ENCODE peak calls at places on chromosomes 16 and 17, in nine cellular contexts. One of them, this sample, is unnamed. For H3K4me1, the result is how much of the 10 kb centered on the place peaks cover.

GRCh38 chr17:2030779-2031163 is 818 bp downstream of the DPH1 start:
- DNase-seq in sigmoid colon: no peak
- DNase-seq in stomach: no peak
- DNase-seq in transverse colon: peak
- DNase-seq in tibial nerve: no peak
- DNase-seq in A549: peak
- DNase-seq in H1: no peak
- DNase-seq in ovary: no peak
- DNase-seq in suprapubic skin: no peak
- DNase-seq in this sample: no peak

GRCh38 chr16:17416461-17417221 is 54.1 kb downstream of the XYLT1 start:
- DNase-seq in stomach: no peak
- DNase-seq in A549: no peak
- DNase-seq in tibial nerve: no peak
- DNase-seq in H1: no peak
- DNase-seq in suprapubic skin: no peak
- DNase-seq in sigmoid colon: no peak
- DNase-seq in transverse colon: peak
- DNase-seq in ovary: no peak
- DNase-seq in this sample: no peak

GRCh38 chr16:85460983-85461813 is 151.9 kb upstream of the GSE1 start:
- DNase-seq in stomach: no peak
- DNase-seq in H1: no peak
- DNase-seq in sigmoid colon: no peak
- DNase-seq in suprapubic skin: no peak
- DNase-seq in transverse colon: no peak
- DNase-seq in ovary: peak
- DNase-seq in tibial nerve: no peak
- DNase-seq in A549: peak
- DNase-seq in this sample: no peak

GRCh38 chr17:61002316-61002736 is 324.7 kb downstream of the BCAS3 start:
- DNase-seq in tibial nerve: no peak
- DNase-seq in transverse colon: no peak
- DNase-seq in suprapubic skin: no peak
- DNase-seq in A549: peak
- DNase-seq in sigmoid colon: no peak
- DNase-seq in ovary: no peak
- DNase-seq in H1: no peak
- DNase-seq in stomach: no peak
- DNase-seq in this sample: no peak

GRCh38 chr16:48335961-48336360 is 49.3 kb downstream of the SIAH1 start:
- DNase-seq in tibial nerve: no peak
- DNase-seq in stomach: no peak
- DNase-seq in suprapubic skin: no peak
- DNase-seq in sigmoid colon: no peak
- DNase-seq in A549: no peak
- DNase-seq in transverse colon: no peak
- DNase-seq in ovary: no peak
- DNase-seq in H1: no peak
- DNase-seq in this sample: no peak

GRCh38 chr16:83995756-83996155 is 27.7 kb downstream of the NECAB2 start:
- DNase-seq in A549: no peak
- DNase-seq in tibial nerve: no peak
- DNase-seq in ovary: no peak
- DNase-seq in transverse colon: peak
- DNase-seq in sigmoid colon: no peak
- DNase-seq in H1: peak
- DNase-seq in stomach: peak
- DNase-seq in suprapubic skin: no peak
- DNase-seq in this sample: no peak

GRCh38 chr17:12391468-12391867 is 274.2 kb upstream of the MYOCD start:
- DNase-seq in stomach: no peak
- DNase-seq in H1: no peak
- DNase-seq in suprapubic skin: no peak
- DNase-seq in A549: no peak
- DNase-seq in ovary: no peak
- DNase-seq in tibial nerve: no peak
- DNase-seq in sigmoid colon: no peak
- DNase-seq in transverse colon: no peak
- DNase-seq in this sample: no peak

GRCh38 chr17:4499431-4500187 is 928 bp downstream of the SPNS2 start:
- DNase-seq in stomach: no peak
- DNase-seq in H1: peak
- DNase-seq in A549: peak
- DNase-seq in transverse colon: no peak
- DNase-seq in sigmoid colon: no peak
- DNase-seq in suprapubic skin: no peak
- DNase-seq in tibial nerve: no peak
- DNase-seq in ovary: no peak
- DNase-seq in this sample: no peak

GRCh38 chr16:85002643-85003042 is 8.7 kb downstream of the ZDHHC7 start:
- DNase-seq in stomach: no peak
- DNase-seq in tibial nerve: no peak
- DNase-seq in sigmoid colon: no peak
- DNase-seq in H1: no peak
- DNase-seq in ovary: no peak
- DNase-seq in suprapubic skin: no peak
- DNase-seq in transverse colon: peak
- DNase-seq in A549: no peak
- DNase-seq in this sample: no peak

GRCh38 chr16:14155572-14156213 is 84.6 kb downstream of the MRTFB start:
- DNase-seq in suprapubic skin: no peak
- DNase-seq in H1: no peak
- DNase-seq in tibial nerve: no peak
- DNase-seq in A549: no peak
- DNase-seq in sigmoid colon: no peak
- DNase-seq in transverse colon: no peak
- DNase-seq in stomach: no peak
- DNase-seq in ovary: no peak
- DNase-seq in this sample: no peak

GRCh38 chr17:59513934-59514841 is 51.2 kb upstream of the DHX40 start:
- DNase-seq in suprapubic skin: peak
- DNase-seq in H1: no peak
- DNase-seq in sigmoid colon: peak
- DNase-seq in A549: peak
- DNase-seq in ovary: peak
- DNase-seq in tibial nerve: peak
- DNase-seq in stomach: peak
- DNase-seq in transverse colon: peak
- DNase-seq in this sample: no peak
- TF ChIP-seq EP300 in suprapubic skin: no peak
- TF ChIP-seq EP300 in H1: no peak
- TF ChIP-seq EP300 in sigmoid colon: no peak
- TF ChIP-seq EP300 in A549: no peak
- TF ChIP-seq EP300 in ovary: no peak
- TF ChIP-seq EP300 in tibial nerve: peak
- TF ChIP-seq EP300 in stomach: no peak
- TF ChIP-seq EP300 in transverse colon: no peak
- TF ChIP-seq EP300 in this sample: no peak

DNA sequence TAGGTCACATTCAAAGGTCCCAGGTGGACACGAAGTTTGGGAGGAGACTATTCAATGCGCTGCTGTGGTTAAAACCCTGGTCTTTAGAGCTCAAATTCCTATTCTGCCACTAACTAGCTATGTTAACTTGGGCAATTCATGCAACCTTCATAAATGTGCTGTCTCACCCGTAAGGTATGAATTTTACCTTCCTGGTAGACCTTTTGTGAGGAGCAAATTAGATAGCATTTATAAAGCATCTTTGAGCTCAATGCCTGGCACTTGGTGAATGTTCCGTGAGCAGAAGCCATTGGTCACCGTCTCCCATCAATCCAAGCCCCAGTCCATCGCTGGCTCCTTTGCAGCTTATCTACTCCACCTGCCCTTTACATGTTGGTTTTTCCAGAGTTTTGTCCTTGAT is 16.6 kb downstream of the CHD9NB start:
- DNase-seq in stomach: no peak
- DNase-seq in H1: no peak
- DNase-seq in tibial nerve: no peak
- DNase-seq in sigmoid colon: no peak
- DNase-seq in suprapubic skin: no peak
- DNase-seq in A549: no peak
- DNase-seq in transverse colon: no peak
- DNase-seq in ovary: no peak
- DNase-seq in this sample: no peak
- H3K4me1 ChIP-seq in stomach: under half
- H3K4me1 ChIP-seq in H1: under half
- H3K4me1 ChIP-seq in tibial nerve: under half
- H3K4me1 ChIP-seq in sigmoid colon: under half
- H3K4me1 ChIP-seq in suprapubic skin: under half
- H3K4me1 ChIP-seq in A549: under half
- H3K4me1 ChIP-seq in transverse colon: under half
- H3K4me1 ChIP-seq in ovary: under half
- H3K4me1 ChIP-seq in this sample: under half

DNA sequence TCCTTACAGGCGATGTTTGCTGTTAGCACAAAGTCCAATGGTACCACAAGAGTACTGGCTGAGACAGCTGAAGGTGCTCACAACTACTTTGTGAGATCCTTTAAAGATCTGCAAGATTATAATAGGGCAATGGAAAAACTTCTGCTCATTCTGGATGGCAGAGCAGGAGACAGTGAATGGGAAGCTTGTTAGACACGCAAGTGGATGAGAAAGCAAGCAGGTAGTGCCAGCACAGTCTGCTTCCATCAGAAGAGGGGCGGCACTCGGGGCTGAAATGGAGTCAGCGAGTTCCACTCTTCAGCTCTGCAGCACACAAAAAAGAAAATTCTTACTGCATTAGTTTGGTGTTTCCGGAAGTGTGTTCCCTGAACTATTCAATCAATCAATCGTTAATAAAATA is 4.8 kb upstream of the TEKT3 start:
- DNase-seq in stomach: no peak
- DNase-seq in transverse colon: no peak
- DNase-seq in A549: no peak
- DNase-seq in sigmoid colon: no peak
- DNase-seq in ovary: no peak
- DNase-seq in H1: no peak
- DNase-seq in suprapubic skin: no peak
- DNase-seq in tibial nerve: no peak
- DNase-seq in this sample: no peak
- TF ChIP-seq POLR2A in stomach: no peak
- TF ChIP-seq POLR2A in transverse colon: no peak
- TF ChIP-seq POLR2A in A549: no peak
- TF ChIP-seq POLR2A in sigmoid colon: no peak
- TF ChIP-seq POLR2A in ovary: no peak
- TF ChIP-seq POLR2A in H1: no peak
- TF ChIP-seq POLR2A in suprapubic skin: no peak
- TF ChIP-seq POLR2A in tibial nerve: no peak
- TF ChIP-seq POLR2A in this sample: no peak

DNA sequence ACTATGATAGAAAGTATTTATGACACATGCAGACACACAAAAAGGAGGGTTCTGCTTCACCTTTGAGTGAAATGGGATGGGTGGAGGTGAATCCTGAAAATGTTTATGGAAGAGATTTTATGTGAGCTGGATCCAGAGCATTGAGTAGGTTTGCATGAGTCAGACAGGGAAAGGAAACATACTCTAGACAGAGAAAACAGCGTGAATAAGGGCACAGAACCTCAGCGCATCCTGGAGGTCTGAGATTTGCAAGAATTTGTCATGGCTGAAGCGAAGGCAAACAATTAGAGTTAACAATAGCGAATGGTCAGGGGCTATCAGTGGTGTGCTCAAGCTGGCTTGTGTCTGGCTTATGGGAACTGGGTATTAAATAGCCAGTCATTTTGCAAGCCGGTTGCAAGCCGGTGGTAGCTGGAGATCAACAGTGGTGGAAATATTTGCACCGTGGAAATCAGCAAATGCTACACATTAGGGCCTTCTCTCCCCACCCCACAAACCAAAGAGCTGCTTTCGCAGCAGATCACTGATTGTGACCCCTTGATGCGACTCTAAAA is 36.4 kb downstream of the MAP2K6 start:
- DNase-seq in A549: no peak
- DNase-seq in transverse colon: no peak
- DNase-seq in sigmoid colon: no peak
- DNase-seq in ovary: no peak
- DNase-seq in suprapubic skin: no peak
- DNase-seq in H1: no peak
- DNase-seq in tibial nerve: no peak
- DNase-seq in stomach: no peak
- DNase-seq in this sample: no peak
- TF ChIP-seq EP300 in A549: no peak
- TF ChIP-seq EP300 in transverse colon: no peak
- TF ChIP-seq EP300 in sigmoid colon: no peak
- TF ChIP-seq EP300 in ovary: no peak
- TF ChIP-seq EP300 in suprapubic skin: no peak
- TF ChIP-seq EP300 in H1: no peak
- TF ChIP-seq EP300 in tibial nerve: no peak
- TF ChIP-seq EP300 in stomach: no peak
- TF ChIP-seq EP300 in this sample: no peak

GRCh38 chr17:42513686-42514085 is 22.4 kb upstream of the NAGLU start:
- DNase-seq in ovary: no peak
- DNase-seq in sigmoid colon: no peak
- DNase-seq in A549: no peak
- DNase-seq in tibial nerve: no peak
- DNase-seq in suprapubic skin: no peak
- DNase-seq in transverse colon: no peak
- DNase-seq in H1: no peak
- DNase-seq in stomach: no peak
- DNase-seq in this sample: no peak
- H3K4me1 ChIP-seq in ovary: under half
- H3K4me1 ChIP-seq in sigmoid colon: under half
- H3K4me1 ChIP-seq in A549: under half
- H3K4me1 ChIP-seq in tibial nerve: under half
- H3K4me1 ChIP-seq in suprapubic skin: under half
- H3K4me1 ChIP-seq in transverse colon: under half
- H3K4me1 ChIP-seq in H1: under half
- H3K4me1 ChIP-seq in stomach: half or more
- H3K4me1 ChIP-seq in this sample: under half

DNA sequence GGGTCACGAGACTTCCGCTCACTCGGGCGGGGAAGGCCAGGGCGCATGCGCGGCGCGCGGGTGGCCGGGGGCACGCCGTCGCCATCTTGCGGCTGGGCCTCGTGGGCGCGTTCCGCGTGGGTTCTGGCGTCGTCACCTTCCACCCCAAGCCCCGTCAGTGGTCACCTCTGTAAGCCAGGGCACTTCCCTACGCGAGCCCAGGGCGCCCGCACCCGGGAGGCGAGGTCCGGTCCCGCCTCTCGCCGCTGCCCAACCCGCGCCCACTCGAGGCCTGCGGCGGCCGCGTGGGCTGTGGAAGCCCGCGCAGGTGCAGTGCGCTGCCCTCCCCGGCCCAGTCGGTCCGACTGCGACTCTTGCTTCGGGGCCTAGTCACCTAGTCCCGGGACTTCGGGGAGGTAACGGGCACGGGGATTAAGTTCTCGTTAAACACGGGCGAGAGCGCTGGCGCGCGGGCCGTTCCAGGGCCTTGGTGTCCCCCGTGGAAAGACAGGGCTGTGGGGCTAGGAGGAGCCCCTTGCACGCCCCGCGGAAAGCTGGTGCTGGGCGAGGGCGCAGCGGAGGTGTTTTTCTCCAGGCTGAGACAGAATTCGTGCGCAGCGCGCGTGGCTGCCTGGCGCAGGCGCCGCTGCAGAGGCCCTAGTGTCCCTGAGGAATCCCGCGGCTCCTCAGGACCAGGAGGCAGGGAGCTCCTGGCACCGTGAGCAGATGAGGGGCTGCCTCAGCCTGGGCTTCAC is 417 bp upstream of the ARHGDIA start:
- DNase-seq in sigmoid colon: peak
- DNase-seq in ovary: peak
- DNase-seq in tibial nerve: peak
- DNase-seq in stomach: peak
- DNase-seq in A549: peak
- DNase-seq in H1: peak
- DNase-seq in transverse colon: peak
- DNase-seq in suprapubic skin: no peak
- DNase-seq in this sample: peak
- TF ChIP-seq POLR2A in sigmoid colon: peak
- TF ChIP-seq POLR2A in ovary: peak
- TF ChIP-seq POLR2A in tibial nerve: peak
- TF ChIP-seq POLR2A in stomach: no peak
- TF ChIP-seq POLR2A in A549: peak
- TF ChIP-seq POLR2A in H1: peak
- TF ChIP-seq POLR2A in transverse colon: peak
- TF ChIP-seq POLR2A in suprapubic skin: peak
- TF ChIP-seq POLR2A in this sample: peak